ENCODE peak calls at places on chromosomes 1 and 21, in seven cellular contexts. T, B, C, Z, U, I and S are unnamed samples. For H3K4me1, the result is how much of the 10 kb centered on the place peaks cover.

GRCh38 chr1:159941867-159942560 is 3.4 kb downstream of the IGSF9 start:
- DNase-seq in T (no peak), B (no peak), C (no peak), Z (no peak), U (no peak), I (no peak), S (no peak)

GRCh38 chr21:31180256-31181088 is 142.2 kb upstream of the KRTAP19-8 start:
- DNase-seq in T (peak), B (no peak), C (no peak), Z (no peak), U (no peak), I (no peak), S (no peak)

GRCh38 chr1:31848381-31848897 is 32.6 kb upstream of the SPOCD1 start:
- DNase-seq in T (peak), B (no peak), C (no peak), Z (no peak), U (no peak), I (no peak), S (no peak)

GRCh38 chr21:44867999-44868700 is 5.3 kb downstream of the PTTG1IP start:
- DNase-seq in T (no peak), B (no peak), C (no peak), Z (peak), U (no peak), I (no peak), S (no peak)

GRCh38 chr1:16187748-16188401 is 24.6 kb downstream of the ARHGEF19 start:
- DNase-seq in T (peak), B (no peak), C (peak), Z (peak), U (peak), I (peak), S (peak)

GRCh38 chr1:39898648-39899603 is 2.8 kb downstream of the MYCL start:
- DNase-seq in T (peak), B (no peak), C (peak), Z (no peak), U (peak), I (no peak), S (peak)

GRCh38 chr1:43239484-43239883 is 30.3 kb upstream of the TMEM125 start:
- DNase-seq in T (peak), B (no peak), C (no peak), Z (no peak), U (no peak), I (no peak), S (no peak)

GRCh38 chr1:26096471-26096870 is 15.2 kb upstream of the PDIK1L start:
- DNase-seq in T (no peak), B (no peak), C (no peak), Z (no peak), U (no peak), I (no peak), S (no peak)

GRCh38 chr1:14513084-14513483 is 85.4 kb upstream of the KAZN start:
- DNase-seq in T (no peak), B (no peak), C (no peak), Z (no peak), U (no peak), I (no peak), S (no peak)

GRCh38 chr21:45797338-45797737 is 153.8 kb downstream of the PCBP3 start:
- DNase-seq in T (no peak), B (peak), C (no peak), Z (no peak), U (no peak), I (no peak), S (no peak)

GRCh38 chr1:164648211-164649080 is 89.5 kb downstream of the PBX1 start:
- DNase-seq in T (no peak), B (no peak), C (no peak), Z (no peak), U (peak), I (no peak), S (no peak)

GRCh38 chr1:54342764-54343687 is 63.2 kb downstream of the SSBP3 start:
- DNase-seq in T (no peak), B (no peak), C (no peak), Z (no peak), U (no peak), I (peak), S (no peak)

GRCh38 chr21:44425895-44426662 is 29.2 kb upstream of the LRRC3 start:
- DNase-seq in T (no peak), B (no peak), C (no peak), Z (peak), U (no peak), I (no peak), S (no peak)

GRCh38 chr1:84406209-84406917 is 8.1 kb downstream of the DNASE2B start:
- DNase-seq in T (no peak), B (no peak), C (no peak), Z (no peak), U (no peak), I (no peak), S (no peak)

GRCh38 chr1:60510162-60510561 is 436.6 kb upstream of the C1orf87 start:
- DNase-seq in T (no peak), B (no peak), C (no peak), Z (no peak), U (no peak), I (no peak), S (no peak)

GRCh38 chr1:28417441-28418277 is 48.1 kb downstream of the PHACTR4 start:
- DNase-seq in T (no peak), B (no peak), C (no peak), Z (no peak), U (peak), I (no peak), S (no peak)

GRCh38 chr1:228849011-228849541 is 113.8 kb downstream of the RHOU start:
- DNase-seq in T (no peak), B (peak), C (peak), Z (no peak), U (no peak), I (no peak), S (no peak)

GRCh38 chr1:30132602-30133271 is 590.6 kb downstream of the MATN1 start:
- DNase-seq in T (no peak), B (no peak), C (no peak), Z (no peak), U (no peak), I (no peak), S (no peak)

GRCh38 chr21:44555200-44555875 is 3.3 kb downstream of the KRTAP10-3 start:
- DNase-seq in T (no peak), B (peak), C (no peak), Z (no peak), U (no peak), I (no peak), S (no peak)

GRCh38 chr1:26353976-26354820 is at the start of gene CRYBG2:
- DNase-seq in T (no peak), B (no peak), C (peak), Z (no peak), U (peak), I (no peak), S (peak)

GRCh38 chr1:1173793-1174415 is at the start of gene TTLL10:
- DNase-seq in T (no peak), B (no peak), C (no peak), Z (peak), U (no peak), I (no peak), S (peak)

GRCh38 chr1:119251751-119252150 is 111.3 kb upstream of the WARS2 start:
- DNase-seq in T (no peak), B (no peak), C (no peak), Z (no peak), U (no peak), I (no peak), S (no peak)

GRCh38 chr1:234686035-234686434 is 76.1 kb upstream of the IRF2BP2 start:
- DNase-seq in T (no peak), B (no peak), C (no peak), Z (no peak), U (no peak), I (no peak), S (no peak)

GRCh38 chr1:33093004-33093403 is 12.1 kb downstream of the AZIN2 start:
- DNase-seq in T (no peak), B (no peak), C (no peak), Z (no peak), U (no peak), I (no peak), S (no peak)

GRCh38 chr1:174217787-174218574 is 58.7 kb downstream of the RABGAP1L start:
- DNase-seq in T (peak), B (no peak), C (no peak), Z (no peak), U (no peak), I (no peak), S (no peak)

GRCh38 chr1:228543396-228543795 is 56.2 kb downstream of the RNF187 start:
- DNase-seq in T (no peak), B (no peak), C (no peak), Z (no peak), U (no peak), I (no peak), S (no peak)

GRCh38 chr1:231053493-231054162 is 13.6 kb upstream of the FAM89A start:
- DNase-seq in T (no peak), B (no peak), C (peak), Z (no peak), U (no peak), I (peak), S (peak)

GRCh38 chr1:25563330-25564215 is 20.2 kb downstream of the LDLRAP1 start:
- DNase-seq in T (no peak), B (no peak), C (no peak), Z (peak), U (no peak), I (no peak), S (peak)

GRCh38 chr21:14531927-14532326 is 14.2 kb downstream of the SAMSN1 start:
- DNase-seq in T (no peak), B (no peak), C (no peak), Z (no peak), U (no peak), I (no peak), S (no peak)

GRCh38 chr21:46461909-46462308 is 3.2 kb downstream of the DIP2A start:
- DNase-seq in T (no peak), B (no peak), C (no peak), Z (no peak), U (no peak), I (no peak), S (no peak)

GRCh38 chr1:185368313-185368712 is 51.3 kb upstream of the IVNS1ABP start:
- DNase-seq in T (no peak), B (no peak), C (no peak), Z (no peak), U (no peak), I (no peak), S (no peak)

GRCh38 chr1:20660363-20661234 is 570 bp downstream of the DDOST start:
- DNase-seq in T (peak), B (no peak), C (no peak), Z (peak), U (no peak), I (no peak), S (no peak)

DNA sequence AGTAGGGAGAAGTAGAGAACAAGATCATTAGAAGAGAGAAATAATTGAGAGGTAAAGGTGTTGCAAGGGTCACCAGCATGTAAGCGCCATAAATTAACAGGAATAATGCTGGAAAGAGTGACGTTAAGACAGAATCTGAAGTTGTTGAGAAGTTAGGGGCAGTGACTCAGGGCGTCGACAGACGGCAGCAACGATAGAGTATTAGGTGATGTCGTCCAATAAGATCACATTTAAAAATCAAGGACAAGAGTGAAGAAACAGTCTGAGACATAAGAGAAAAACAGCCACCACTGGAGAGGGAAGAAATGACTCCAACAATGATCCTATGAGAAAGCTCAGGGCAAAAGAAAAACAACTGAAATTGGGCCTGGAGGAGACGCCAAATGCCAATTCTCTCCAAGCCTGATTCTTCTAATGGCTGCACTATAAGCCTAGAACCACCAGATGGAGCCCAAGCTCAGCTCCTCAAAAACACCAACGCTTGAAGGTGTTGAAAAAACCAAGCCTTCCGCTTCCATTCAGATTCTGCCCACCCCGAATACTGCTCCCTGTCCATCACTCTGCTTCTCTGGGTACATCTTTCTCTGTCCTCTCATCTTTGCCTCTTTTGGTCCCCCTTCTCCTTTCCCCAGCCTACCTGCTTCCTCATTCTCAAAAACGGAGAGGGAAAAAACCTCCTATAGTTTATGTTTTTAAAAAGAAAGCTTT is 70.0 kb downstream of the LUZP1 start:
- DNase-seq in T (peak), B (no peak), C (peak), Z (no peak), U (peak), I (peak), S (no peak)
- H3K4me1 ChIP-seq in T (under half), B (half or more), C (under half), Z (under half), U (under half), I (under half), S (under half)

GRCh38 chr1:203671047-203671446 is 44.4 kb downstream of the ATP2B4 start:
- DNase-seq in T (no peak), B (no peak), C (no peak), Z (no peak), U (no peak), I (no peak), S (no peak)
- H3K4me1 ChIP-seq in T (under half), B (half or more), C (under half), Z (under half), U (under half), I (under half), S (under half)

GRCh38 chr1:17577907-17578297 is 38.4 kb downstream of the ARHGEF10L start:
- DNase-seq in T (no peak), B (no peak), C (no peak), Z (no peak), U (no peak), I (no peak), S (no peak)
- H3K4me1 ChIP-seq in T (under half), B (half or more), C (under half), Z (under half), U (under half), I (under half), S (under half)

GRCh38 chr1:156711011-156711817 is 5.8 kb upstream of the CRABP2 start:
- DNase-seq in T (no peak), B (no peak), C (no peak), Z (no peak), U (no peak), I (no peak), S (no peak)
- H3K4me1 ChIP-seq in T (under half), B (half or more), C (under half), Z (under half), U (half or more), I (under half), S (under half)

DNA sequence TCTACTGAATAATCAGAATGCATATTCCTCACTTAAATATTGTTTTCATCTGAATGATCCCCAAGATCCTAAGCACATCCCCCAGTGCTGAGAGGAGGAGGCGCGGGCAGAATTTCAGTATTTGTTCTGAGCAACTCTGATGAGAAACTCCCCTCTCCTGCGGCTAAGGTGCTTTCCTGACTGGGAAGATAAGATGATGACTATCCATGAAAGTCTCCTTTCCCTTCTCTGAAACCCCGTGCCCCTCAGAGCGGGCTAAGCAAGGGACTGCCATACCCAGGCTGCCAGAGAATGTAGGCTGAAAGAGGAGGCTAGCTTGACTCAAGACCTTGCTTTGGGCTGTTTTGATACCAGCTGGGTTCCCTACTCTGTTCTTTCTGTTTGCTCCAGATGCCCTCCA is 39.7 kb upstream of the IPO9 start:
- DNase-seq in T (no peak), B (no peak), C (no peak), Z (no peak), U (no peak), I (no peak), S (no peak)
- H3K4me1 ChIP-seq in T (under half), B (half or more), C (under half), Z (under half), U (under half), I (under half), S (under half)